ENCODE peak calls at places on chromosomes 3 and 15, in seven cellular contexts. One of them, this sample, is unnamed.

GRCh38 chr3:44845528-44846520 is 15.9 kb upstream of the TMEM42 start:
- DNase-seq in HCT116: no peak
- DNase-seq in GM23248: peak; percentile 4
- DNase-seq in GM23338: no peak
- DNase-seq in PC-3: peak; percentile 47
- DNase-seq in hepatocyte: peak; percentile 64
- DNase-seq in neural progenitor cell: no peak
- DNase-seq in this sample: no peak

GRCh38 chr3:153245661-153246060 is 83.6 kb downstream of the RAP2B start:
- DNase-seq in hepatocyte: no peak
- DNase-seq in GM23338: no peak
- DNase-seq in PC-3: no peak
- DNase-seq in GM23248: peak; percentile 41
- DNase-seq in HCT116: no peak
- DNase-seq in neural progenitor cell: no peak
- DNase-seq in this sample: no peak

GRCh38 chr15:64813075-64813474 is 12.4 kb downstream of the PIF1 start:
- DNase-seq in neural progenitor cell: no peak
- DNase-seq in GM23338: no peak
- DNase-seq in HCT116: no peak
- DNase-seq in hepatocyte: peak; percentile 55
- DNase-seq in GM23248: peak; percentile 11
- DNase-seq in PC-3: peak; percentile 11
- DNase-seq in this sample: no peak

GRCh38 chr15:68025860-68026424 is 28.2 kb upstream of the PIAS1 start:
- DNase-seq in neural progenitor cell: no peak
- DNase-seq in HCT116: no peak
- DNase-seq in PC-3: no peak
- DNase-seq in GM23338: no peak
- DNase-seq in GM23248: no peak
- DNase-seq in hepatocyte: peak; percentile 55
- DNase-seq in this sample: no peak

GRCh38 chr3:124227150-124227630 is 235.3 kb upstream of the ROPN1 start:
- DNase-seq in GM23338: no peak
- DNase-seq in hepatocyte: no peak
- DNase-seq in GM23248: peak; percentile 29
- DNase-seq in HCT116: no peak
- DNase-seq in neural progenitor cell: no peak
- DNase-seq in PC-3: peak; percentile 10
- DNase-seq in this sample: no peak

GRCh38 chr15:91689377-91689776 is 164.1 kb upstream of the SLCO3A1 start:
- DNase-seq in HCT116: no peak
- DNase-seq in neural progenitor cell: no peak
- DNase-seq in GM23248: no peak
- DNase-seq in GM23338: no peak
- DNase-seq in hepatocyte: no peak
- DNase-seq in PC-3: no peak
- DNase-seq in this sample: no peak

GRCh38 chr15:43249699-43250203 is 17.0 kb downstream of the TGM5 start:
- DNase-seq in hepatocyte: no peak
- DNase-seq in HCT116: no peak
- DNase-seq in GM23248: peak; percentile 76
- DNase-seq in neural progenitor cell: no peak
- DNase-seq in PC-3: peak; percentile 57
- DNase-seq in GM23338: no peak
- DNase-seq in this sample: no peak

GRCh38 chr3:31407665-31408064 is 125.1 kb upstream of the STT3B start:
- DNase-seq in GM23338: no peak
- DNase-seq in PC-3: no peak
- DNase-seq in hepatocyte: no peak
- DNase-seq in HCT116: no peak
- DNase-seq in GM23248: peak; percentile 53
- DNase-seq in neural progenitor cell: no peak
- DNase-seq in this sample: no peak

GRCh38 chr3:115236496-115236895 is 89.4 kb upstream of the ZBTB20 start:
- DNase-seq in HCT116: no peak
- DNase-seq in PC-3: no peak
- DNase-seq in hepatocyte: no peak
- DNase-seq in GM23248: no peak
- DNase-seq in GM23338: no peak
- DNase-seq in neural progenitor cell: no peak
- DNase-seq in this sample: no peak

GRCh38 chr3:73070675-73071575 is 9.5 kb downstream of the EBLN2 start:
- DNase-seq in PC-3: no peak
- DNase-seq in GM23248: peak; percentile 84
- DNase-seq in neural progenitor cell: no peak
- DNase-seq in hepatocyte: no peak
- DNase-seq in GM23338: no peak
- DNase-seq in HCT116: no peak
- DNase-seq in this sample: no peak

GRCh38 chr3:83122774-83123350 is 1361.4 kb upstream of the GBE1 start:
- DNase-seq in neural progenitor cell: no peak
- DNase-seq in GM23248: no peak
- DNase-seq in hepatocyte: no peak
- DNase-seq in HCT116: no peak
- DNase-seq in GM23338: no peak
- DNase-seq in PC-3: no peak
- DNase-seq in this sample: no peak

GRCh38 chr15:90020041-90020735 is 19.1 kb downstream of the ZNF710 start:
- DNase-seq in HCT116: no peak
- DNase-seq in GM23248: no peak
- DNase-seq in hepatocyte: no peak
- DNase-seq in GM23338: no peak
- DNase-seq in neural progenitor cell: no peak
- DNase-seq in PC-3: no peak
- DNase-seq in this sample: peak; percentile 77

GRCh38 chr3:190306513-190307163 is 15.6 kb downstream of the CLDN1 start:
- DNase-seq in hepatocyte: peak; percentile 64
- DNase-seq in GM23248: peak; percentile 27
- DNase-seq in GM23338: no peak
- DNase-seq in PC-3: peak; percentile 66
- DNase-seq in HCT116: no peak
- DNase-seq in neural progenitor cell: no peak
- DNase-seq in this sample: no peak

GRCh38 chr15:101501703-101502373 is 12.3 kb upstream of the PCSK6 start:
- DNase-seq in HCT116: peak; percentile 22
- DNase-seq in hepatocyte: peak; percentile 68
- DNase-seq in PC-3: peak; percentile 24
- DNase-seq in GM23338: peak; percentile 87
- DNase-seq in neural progenitor cell: peak; percentile 81
- DNase-seq in GM23248: peak; percentile 52
- DNase-seq in this sample: no peak

GRCh38 chr3:37861540-37862051 is at the start of gene CTDSPL:
- DNase-seq in neural progenitor cell: peak; percentile 82
- DNase-seq in hepatocyte: peak; percentile 83
- DNase-seq in HCT116: no peak
- DNase-seq in GM23338: peak; percentile 65
- DNase-seq in GM23248: peak; percentile 74
- DNase-seq in PC-3: peak; percentile 41
- DNase-seq in this sample: peak; percentile 25

GRCh38 chr3:119294889-119295769 is 946 bp downstream of the ARHGAP31 start:
- DNase-seq in hepatocyte: peak; percentile 66
- DNase-seq in PC-3: peak; percentile 52
- DNase-seq in GM23338: peak; percentile 74
- DNase-seq in HCT116: no peak
- DNase-seq in neural progenitor cell: peak; percentile 46
- DNase-seq in GM23248: peak; percentile 70
- DNase-seq in this sample: peak; percentile 67

GRCh38 chr3:119295816-119296484 is 1.8 kb downstream of the ARHGAP31 start:
- DNase-seq in PC-3: no peak
- DNase-seq in GM23248: peak; percentile 73
- DNase-seq in neural progenitor cell: no peak
- DNase-seq in GM23338: no peak
- DNase-seq in HCT116: no peak
- DNase-seq in hepatocyte: no peak
- DNase-seq in this sample: no peak

GRCh38 chr3:119298565-119298941 is 4.4 kb downstream of the ARHGAP31 start:
- DNase-seq in HCT116: no peak
- DNase-seq in GM23248: no peak
- DNase-seq in GM23338: no peak
- DNase-seq in neural progenitor cell: no peak
- DNase-seq in hepatocyte: no peak
- DNase-seq in PC-3: no peak
- DNase-seq in this sample: no peak

GRCh38 chr3:119296723-119297122 is 2.5 kb downstream of the ARHGAP31 start:
- DNase-seq in GM23248: peak; percentile 20
- DNase-seq in PC-3: no peak
- DNase-seq in hepatocyte: no peak
- DNase-seq in GM23338: no peak
- DNase-seq in HCT116: no peak
- DNase-seq in neural progenitor cell: no peak
- DNase-seq in this sample: no peak

GRCh38 chr3:119297169-119297568 is 3.0 kb downstream of the ARHGAP31 start:
- DNase-seq in HCT116: no peak
- DNase-seq in PC-3: peak; percentile 27
- DNase-seq in GM23338: no peak
- DNase-seq in hepatocyte: no peak
- DNase-seq in neural progenitor cell: no peak
- DNase-seq in GM23248: peak; percentile 90
- DNase-seq in this sample: no peak
- TF ChIP-seq EZH2 in HCT116: no peak
- TF ChIP-seq EZH2 in PC-3: no peak
- TF ChIP-seq EZH2 in GM23338: no peak
- TF ChIP-seq EZH2 in hepatocyte: no peak
- TF ChIP-seq EZH2 in neural progenitor cell: no peak
- TF ChIP-seq EZH2 in GM23248: no peak
- TF ChIP-seq EZH2 in this sample: no peak

GRCh38 chr3:52240059-52240885 is 1.3 kb upstream of the TWF2 start:
- DNase-seq in neural progenitor cell: no peak
- DNase-seq in HCT116: peak; percentile 67
- DNase-seq in hepatocyte: peak; percentile 80
- DNase-seq in GM23248: peak; percentile 96
- DNase-seq in PC-3: peak; percentile 75
- DNase-seq in GM23338: peak; percentile 72
- DNase-seq in this sample: peak; percentile 76
- TF ChIP-seq EZH2phosphoT487 in neural progenitor cell: no peak
- TF ChIP-seq EZH2phosphoT487 in HCT116: no peak
- TF ChIP-seq EZH2phosphoT487 in hepatocyte: no peak
- TF ChIP-seq EZH2phosphoT487 in GM23248: no peak
- TF ChIP-seq EZH2phosphoT487 in PC-3: no peak
- TF ChIP-seq EZH2phosphoT487 in GM23338: no peak
- TF ChIP-seq EZH2phosphoT487 in this sample: no peak

GRCh38 chr3:122727766-122728165 is 47.1 kb downstream of the PARP14 start:
- DNase-seq in hepatocyte: no peak
- DNase-seq in GM23248: no peak
- DNase-seq in neural progenitor cell: no peak
- DNase-seq in GM23338: no peak
- DNase-seq in PC-3: no peak
- DNase-seq in HCT116: no peak
- DNase-seq in this sample: no peak

GRCh38 chr3:122728186-122728585 is 47.5 kb downstream of the PARP14 start:
- DNase-seq in neural progenitor cell: no peak
- DNase-seq in hepatocyte: no peak
- DNase-seq in GM23338: no peak
- DNase-seq in PC-3: no peak
- DNase-seq in HCT116: no peak
- DNase-seq in GM23248: no peak
- DNase-seq in this sample: no peak

GRCh38 chr3:122727279-122727678 is 46.6 kb downstream of the PARP14 start:
- DNase-seq in HCT116: no peak
- DNase-seq in neural progenitor cell: no peak
- DNase-seq in GM23338: no peak
- DNase-seq in hepatocyte: no peak
- DNase-seq in GM23248: no peak
- DNase-seq in PC-3: no peak
- DNase-seq in this sample: no peak

GRCh38 chr3:122728756-122729514 is 48.3 kb downstream of the PARP14 start:
- DNase-seq in HCT116: no peak
- DNase-seq in hepatocyte: no peak
- DNase-seq in neural progenitor cell: no peak
- DNase-seq in GM23248: no peak
- DNase-seq in PC-3: no peak
- DNase-seq in GM23338: no peak
- DNase-seq in this sample: no peak

GRCh38 chr3:122725106-122725505 is 44.5 kb downstream of the PARP14 start:
- DNase-seq in PC-3: no peak
- DNase-seq in GM23248: no peak
- DNase-seq in hepatocyte: no peak
- DNase-seq in GM23338: no peak
- DNase-seq in HCT116: no peak
- DNase-seq in neural progenitor cell: no peak
- DNase-seq in this sample: no peak
- TF ChIP-seq EZH2 in PC-3: no peak
- TF ChIP-seq EZH2 in GM23248: no peak
- TF ChIP-seq EZH2 in hepatocyte: no peak
- TF ChIP-seq EZH2 in GM23338: no peak
- TF ChIP-seq EZH2 in HCT116: no peak
- TF ChIP-seq EZH2 in neural progenitor cell: no peak
- TF ChIP-seq EZH2 in this sample: no peak

DNA sequence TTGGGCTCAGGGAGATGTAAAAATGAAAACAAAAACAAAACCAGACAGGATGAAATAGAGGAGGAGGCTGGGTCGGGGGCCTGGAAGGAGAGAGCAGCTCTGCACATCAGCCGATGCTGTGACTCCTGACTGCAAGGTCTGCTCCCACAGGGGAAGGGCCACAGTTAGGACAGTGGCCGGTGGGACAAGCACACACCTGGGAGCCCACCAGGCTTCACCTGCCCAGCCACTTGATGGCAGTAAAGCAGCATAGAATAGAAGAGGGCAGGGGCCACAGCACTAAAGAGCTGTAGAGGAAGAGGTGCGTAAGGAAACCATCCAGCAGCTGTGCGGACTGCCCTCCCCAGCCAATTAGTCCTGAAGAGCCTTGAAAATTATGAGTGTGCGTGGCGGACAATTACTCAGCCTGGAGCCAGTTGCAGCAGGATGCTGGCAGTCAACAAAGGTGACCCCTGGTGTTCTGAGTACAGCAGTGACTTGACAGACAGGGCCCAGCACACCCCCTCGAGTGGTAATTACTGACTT is 29.8 kb downstream of the ALS2CL start:
- DNase-seq in GM23248: peak; percentile 19
- DNase-seq in HCT116: no peak
- DNase-seq in neural progenitor cell: peak; percentile 53
- DNase-seq in hepatocyte: peak; percentile 43
- DNase-seq in PC-3: peak; percentile 41
- DNase-seq in GM23338: peak; percentile 56
- DNase-seq in this sample: no peak
- TF ChIP-seq EZH2phosphoT487 in GM23248: no peak
- TF ChIP-seq EZH2phosphoT487 in HCT116: no peak
- TF ChIP-seq EZH2phosphoT487 in neural progenitor cell: no peak
- TF ChIP-seq EZH2phosphoT487 in hepatocyte: no peak
- TF ChIP-seq EZH2phosphoT487 in PC-3: no peak
- TF ChIP-seq EZH2phosphoT487 in GM23338: no peak
- TF ChIP-seq EZH2phosphoT487 in this sample: no peak

GRCh38 chr15:69031013-69032001 is 16.8 kb downstream of the NOX5 start:
- DNase-seq in PC-3: peak; percentile 50
- DNase-seq in neural progenitor cell: peak; percentile 82
- DNase-seq in HCT116: peak; percentile 65
- DNase-seq in GM23338: peak; percentile 91
- DNase-seq in hepatocyte: peak; percentile 76
- DNase-seq in GM23248: peak; percentile 76
- DNase-seq in this sample: no peak
- TF ChIP-seq EZH2 in PC-3: no peak
- TF ChIP-seq EZH2 in neural progenitor cell: no peak
- TF ChIP-seq EZH2 in HCT116: no peak
- TF ChIP-seq EZH2 in GM23338: no peak
- TF ChIP-seq EZH2 in hepatocyte: no peak
- TF ChIP-seq EZH2 in GM23248: no peak
- TF ChIP-seq EZH2 in this sample: no peak